ENCODE peak calls at places on chromosomes 7 and 10, in ten cellular contexts. One of them, this sample, is unnamed.

GRCh38 chr10:119191881-119192280 is 13.3 kb upstream of the PRDX3 start:
- DNase-seq in activated CD8-positive, alpha-beta memory T cell treated with anti-CD3 and anti-CD28 coated beads for 4 hours: no peak
- DNase-seq in iPS-NIHi11: no peak
- DNase-seq in activated naive CD4-positive, alpha-beta T cell: no peak
- DNase-seq in colonic mucosa: no peak
- DNase-seq in stimulated activated CD4-positive, alpha-beta T cell treated with anti-CD3 and anti-CD28 coated beads, Interleukin-1b, Interleukin-23, amount 100 ng/mL, for 24 hours: no peak
- DNase-seq in non-pigmented ciliary epithelial cell: no peak
- DNase-seq in lung microvascular endothelial cell: no peak
- DNase-seq in C1 segment of cervical spinal cord: no peak
- DNase-seq in mesenchymal stem cell: no peak
- DNase-seq in this sample: no peak

GRCh38 chr7:88401009-88401623 is 94.4 kb upstream of the STEAP4 start:
- DNase-seq in colonic mucosa: no peak
- DNase-seq in mesenchymal stem cell: no peak
- DNase-seq in stimulated activated CD4-positive, alpha-beta T cell treated with anti-CD3 and anti-CD28 coated beads, Interleukin-1b, Interleukin-23, amount 100 ng/mL, for 24 hours: no peak
- DNase-seq in activated naive CD4-positive, alpha-beta T cell: no peak
- DNase-seq in iPS-NIHi11: peak; percentile 33
- DNase-seq in activated CD8-positive, alpha-beta memory T cell treated with anti-CD3 and anti-CD28 coated beads for 4 hours: no peak
- DNase-seq in C1 segment of cervical spinal cord: no peak
- DNase-seq in non-pigmented ciliary epithelial cell: no peak
- DNase-seq in lung microvascular endothelial cell: peak; percentile 15
- DNase-seq in this sample: no peak

GRCh38 chr10:31381766-31382316 is 62.8 kb downstream of the ZEB1 start:
- DNase-seq in iPS-NIHi11: no peak
- DNase-seq in lung microvascular endothelial cell: peak; percentile 55
- DNase-seq in activated CD8-positive, alpha-beta memory T cell treated with anti-CD3 and anti-CD28 coated beads for 4 hours: no peak
- DNase-seq in mesenchymal stem cell: peak; percentile 57
- DNase-seq in activated naive CD4-positive, alpha-beta T cell: no peak
- DNase-seq in stimulated activated CD4-positive, alpha-beta T cell treated with anti-CD3 and anti-CD28 coated beads, Interleukin-1b, Interleukin-23, amount 100 ng/mL, for 24 hours: no peak
- DNase-seq in C1 segment of cervical spinal cord: no peak
- DNase-seq in colonic mucosa: no peak
- DNase-seq in non-pigmented ciliary epithelial cell: no peak
- DNase-seq in this sample: peak; percentile 16

GRCh38 chr10:77867124-77867715 is 59.3 kb downstream of the DLG5 start:
- DNase-seq in stimulated activated CD4-positive, alpha-beta T cell treated with anti-CD3 and anti-CD28 coated beads, Interleukin-1b, Interleukin-23, amount 100 ng/mL, for 24 hours: no peak
- DNase-seq in colonic mucosa: no peak
- DNase-seq in non-pigmented ciliary epithelial cell: no peak
- DNase-seq in C1 segment of cervical spinal cord: no peak
- DNase-seq in lung microvascular endothelial cell: no peak
- DNase-seq in iPS-NIHi11: no peak
- DNase-seq in activated naive CD4-positive, alpha-beta T cell: no peak
- DNase-seq in activated CD8-positive, alpha-beta memory T cell treated with anti-CD3 and anti-CD28 coated beads for 4 hours: no peak
- DNase-seq in mesenchymal stem cell: no peak
- DNase-seq in this sample: no peak

GRCh38 chr7:85004402-85004801 is 182.5 kb downstream of the SEMA3D start:
- DNase-seq in stimulated activated CD4-positive, alpha-beta T cell treated with anti-CD3 and anti-CD28 coated beads, Interleukin-1b, Interleukin-23, amount 100 ng/mL, for 24 hours: no peak
- DNase-seq in iPS-NIHi11: no peak
- DNase-seq in mesenchymal stem cell: peak; percentile 20
- DNase-seq in activated naive CD4-positive, alpha-beta T cell: no peak
- DNase-seq in activated CD8-positive, alpha-beta memory T cell treated with anti-CD3 and anti-CD28 coated beads for 4 hours: no peak
- DNase-seq in C1 segment of cervical spinal cord: no peak
- DNase-seq in colonic mucosa: no peak
- DNase-seq in non-pigmented ciliary epithelial cell: no peak
- DNase-seq in lung microvascular endothelial cell: no peak
- DNase-seq in this sample: peak; percentile 48

GRCh38 chr10:89646833-89647570 is 2.0 kb upstream of the PANK1 start:
- DNase-seq in C1 segment of cervical spinal cord: no peak
- DNase-seq in colonic mucosa: no peak
- DNase-seq in non-pigmented ciliary epithelial cell: no peak
- DNase-seq in mesenchymal stem cell: no peak
- DNase-seq in stimulated activated CD4-positive, alpha-beta T cell treated with anti-CD3 and anti-CD28 coated beads, Interleukin-1b, Interleukin-23, amount 100 ng/mL, for 24 hours: no peak
- DNase-seq in iPS-NIHi11: no peak
- DNase-seq in lung microvascular endothelial cell: no peak
- DNase-seq in activated CD8-positive, alpha-beta memory T cell treated with anti-CD3 and anti-CD28 coated beads for 4 hours: no peak
- DNase-seq in activated naive CD4-positive, alpha-beta T cell: no peak
- DNase-seq in this sample: peak; percentile 71

GRCh38 chr10:49486009-49486408 is 52.9 kb downstream of the ERCC6 start:
- DNase-seq in iPS-NIHi11: no peak
- DNase-seq in activated CD8-positive, alpha-beta memory T cell treated with anti-CD3 and anti-CD28 coated beads for 4 hours: no peak
- DNase-seq in activated naive CD4-positive, alpha-beta T cell: no peak
- DNase-seq in C1 segment of cervical spinal cord: no peak
- DNase-seq in stimulated activated CD4-positive, alpha-beta T cell treated with anti-CD3 and anti-CD28 coated beads, Interleukin-1b, Interleukin-23, amount 100 ng/mL, for 24 hours: no peak
- DNase-seq in colonic mucosa: no peak
- DNase-seq in lung microvascular endothelial cell: no peak
- DNase-seq in mesenchymal stem cell: no peak
- DNase-seq in non-pigmented ciliary epithelial cell: no peak
- DNase-seq in this sample: no peak

GRCh38 chr7:105600720-105601550 is 19.6 kb upstream of the EFCAB10 start:
- DNase-seq in activated naive CD4-positive, alpha-beta T cell: no peak
- DNase-seq in activated CD8-positive, alpha-beta memory T cell treated with anti-CD3 and anti-CD28 coated beads for 4 hours: no peak
- DNase-seq in lung microvascular endothelial cell: no peak
- DNase-seq in C1 segment of cervical spinal cord: no peak
- DNase-seq in mesenchymal stem cell: no peak
- DNase-seq in colonic mucosa: no peak
- DNase-seq in stimulated activated CD4-positive, alpha-beta T cell treated with anti-CD3 and anti-CD28 coated beads, Interleukin-1b, Interleukin-23, amount 100 ng/mL, for 24 hours: no peak
- DNase-seq in iPS-NIHi11: no peak
- DNase-seq in non-pigmented ciliary epithelial cell: no peak
- DNase-seq in this sample: no peak

GRCh38 chr7:375491-375821 is 85.5 kb downstream of the FOXL3 start:
- DNase-seq in lung microvascular endothelial cell: no peak
- DNase-seq in C1 segment of cervical spinal cord: no peak
- DNase-seq in mesenchymal stem cell: no peak
- DNase-seq in colonic mucosa: peak; percentile 17
- DNase-seq in activated naive CD4-positive, alpha-beta T cell: no peak
- DNase-seq in iPS-NIHi11: peak; percentile 6
- DNase-seq in non-pigmented ciliary epithelial cell: no peak
- DNase-seq in stimulated activated CD4-positive, alpha-beta T cell treated with anti-CD3 and anti-CD28 coated beads, Interleukin-1b, Interleukin-23, amount 100 ng/mL, for 24 hours: no peak
- DNase-seq in activated CD8-positive, alpha-beta memory T cell treated with anti-CD3 and anti-CD28 coated beads for 4 hours: no peak
- DNase-seq in this sample: no peak

GRCh38 chr10:8297107-8297506 is 242.6 kb downstream of the GATA3 start:
- DNase-seq in activated CD8-positive, alpha-beta memory T cell treated with anti-CD3 and anti-CD28 coated beads for 4 hours: no peak
- DNase-seq in stimulated activated CD4-positive, alpha-beta T cell treated with anti-CD3 and anti-CD28 coated beads, Interleukin-1b, Interleukin-23, amount 100 ng/mL, for 24 hours: no peak
- DNase-seq in iPS-NIHi11: no peak
- DNase-seq in colonic mucosa: no peak
- DNase-seq in C1 segment of cervical spinal cord: no peak
- DNase-seq in lung microvascular endothelial cell: no peak
- DNase-seq in non-pigmented ciliary epithelial cell: no peak
- DNase-seq in mesenchymal stem cell: no peak
- DNase-seq in activated naive CD4-positive, alpha-beta T cell: no peak
- DNase-seq in this sample: no peak

GRCh38 chr10:98251399-98251798 is 16.6 kb downstream of the LOXL4 start:
- DNase-seq in activated naive CD4-positive, alpha-beta T cell: no peak
- DNase-seq in iPS-NIHi11: no peak
- DNase-seq in lung microvascular endothelial cell: no peak
- DNase-seq in stimulated activated CD4-positive, alpha-beta T cell treated with anti-CD3 and anti-CD28 coated beads, Interleukin-1b, Interleukin-23, amount 100 ng/mL, for 24 hours: no peak
- DNase-seq in mesenchymal stem cell: no peak
- DNase-seq in non-pigmented ciliary epithelial cell: no peak
- DNase-seq in activated CD8-positive, alpha-beta memory T cell treated with anti-CD3 and anti-CD28 coated beads for 4 hours: no peak
- DNase-seq in C1 segment of cervical spinal cord: no peak
- DNase-seq in colonic mucosa: no peak
- DNase-seq in this sample: no peak

GRCh38 chr7:78052112-78052511 is 253.5 kb downstream of the PHTF2 start:
- DNase-seq in colonic mucosa: no peak
- DNase-seq in stimulated activated CD4-positive, alpha-beta T cell treated with anti-CD3 and anti-CD28 coated beads, Interleukin-1b, Interleukin-23, amount 100 ng/mL, for 24 hours: no peak
- DNase-seq in mesenchymal stem cell: no peak
- DNase-seq in activated naive CD4-positive, alpha-beta T cell: no peak
- DNase-seq in lung microvascular endothelial cell: no peak
- DNase-seq in activated CD8-positive, alpha-beta memory T cell treated with anti-CD3 and anti-CD28 coated beads for 4 hours: no peak
- DNase-seq in non-pigmented ciliary epithelial cell: no peak
- DNase-seq in C1 segment of cervical spinal cord: no peak
- DNase-seq in iPS-NIHi11: peak; percentile 78
- DNase-seq in this sample: no peak

GRCh38 chr7:136870799-136871487 is 2.5 kb downstream of the CHRM2 start:
- DNase-seq in stimulated activated CD4-positive, alpha-beta T cell treated with anti-CD3 and anti-CD28 coated beads, Interleukin-1b, Interleukin-23, amount 100 ng/mL, for 24 hours: no peak
- DNase-seq in non-pigmented ciliary epithelial cell: no peak
- DNase-seq in lung microvascular endothelial cell: no peak
- DNase-seq in activated CD8-positive, alpha-beta memory T cell treated with anti-CD3 and anti-CD28 coated beads for 4 hours: no peak
- DNase-seq in activated naive CD4-positive, alpha-beta T cell: no peak
- DNase-seq in colonic mucosa: no peak
- DNase-seq in C1 segment of cervical spinal cord: no peak
- DNase-seq in iPS-NIHi11: peak; percentile 23
- DNase-seq in mesenchymal stem cell: peak; percentile 54
- DNase-seq in this sample: no peak

GRCh38 chr7:1431644-1432380 is 27.5 kb downstream of the MICALL2 start:
- DNase-seq in non-pigmented ciliary epithelial cell: no peak
- DNase-seq in iPS-NIHi11: no peak
- DNase-seq in C1 segment of cervical spinal cord: no peak
- DNase-seq in colonic mucosa: no peak
- DNase-seq in stimulated activated CD4-positive, alpha-beta T cell treated with anti-CD3 and anti-CD28 coated beads, Interleukin-1b, Interleukin-23, amount 100 ng/mL, for 24 hours: no peak
- DNase-seq in activated CD8-positive, alpha-beta memory T cell treated with anti-CD3 and anti-CD28 coated beads for 4 hours: no peak
- DNase-seq in activated naive CD4-positive, alpha-beta T cell: no peak
- DNase-seq in lung microvascular endothelial cell: no peak
- DNase-seq in mesenchymal stem cell: no peak
- DNase-seq in this sample: no peak

GRCh38 chr7:55250313-55250712 is 114.8 kb upstream of the LANCL2 start:
- DNase-seq in stimulated activated CD4-positive, alpha-beta T cell treated with anti-CD3 and anti-CD28 coated beads, Interleukin-1b, Interleukin-23, amount 100 ng/mL, for 24 hours: no peak
- DNase-seq in lung microvascular endothelial cell: peak; percentile 47
- DNase-seq in mesenchymal stem cell: peak; percentile 32
- DNase-seq in C1 segment of cervical spinal cord: no peak
- DNase-seq in non-pigmented ciliary epithelial cell: no peak
- DNase-seq in activated naive CD4-positive, alpha-beta T cell: no peak
- DNase-seq in colonic mucosa: peak; percentile 56
- DNase-seq in activated CD8-positive, alpha-beta memory T cell treated with anti-CD3 and anti-CD28 coated beads for 4 hours: no peak
- DNase-seq in iPS-NIHi11: peak; percentile 53
- DNase-seq in this sample: peak; percentile 15

GRCh38 chr10:74748632-74749031 is 77.8 kb upstream of the KAT6B start:
- DNase-seq in colonic mucosa: no peak
- DNase-seq in lung microvascular endothelial cell: no peak
- DNase-seq in C1 segment of cervical spinal cord: no peak
- DNase-seq in stimulated activated CD4-positive, alpha-beta T cell treated with anti-CD3 and anti-CD28 coated beads, Interleukin-1b, Interleukin-23, amount 100 ng/mL, for 24 hours: no peak
- DNase-seq in activated CD8-positive, alpha-beta memory T cell treated with anti-CD3 and anti-CD28 coated beads for 4 hours: no peak
- DNase-seq in iPS-NIHi11: no peak
- DNase-seq in non-pigmented ciliary epithelial cell: no peak
- DNase-seq in mesenchymal stem cell: no peak
- DNase-seq in activated naive CD4-positive, alpha-beta T cell: no peak
- DNase-seq in this sample: no peak

GRCh38 chr10:90193240-90193985 is 492.0 kb downstream of the KIF20B start:
- DNase-seq in activated naive CD4-positive, alpha-beta T cell: no peak
- DNase-seq in iPS-NIHi11: no peak
- DNase-seq in activated CD8-positive, alpha-beta memory T cell treated with anti-CD3 and anti-CD28 coated beads for 4 hours: no peak
- DNase-seq in non-pigmented ciliary epithelial cell: peak; percentile 75
- DNase-seq in lung microvascular endothelial cell: no peak
- DNase-seq in stimulated activated CD4-positive, alpha-beta T cell treated with anti-CD3 and anti-CD28 coated beads, Interleukin-1b, Interleukin-23, amount 100 ng/mL, for 24 hours: no peak
- DNase-seq in C1 segment of cervical spinal cord: no peak
- DNase-seq in colonic mucosa: no peak
- DNase-seq in mesenchymal stem cell: peak; percentile 69
- DNase-seq in this sample: peak; percentile 96

GRCh38 chr10:67943917-67944316 is 59.5 kb downstream of the SIRT1 start:
- DNase-seq in stimulated activated CD4-positive, alpha-beta T cell treated with anti-CD3 and anti-CD28 coated beads, Interleukin-1b, Interleukin-23, amount 100 ng/mL, for 24 hours: no peak
- DNase-seq in colonic mucosa: no peak
- DNase-seq in lung microvascular endothelial cell: no peak
- DNase-seq in activated CD8-positive, alpha-beta memory T cell treated with anti-CD3 and anti-CD28 coated beads for 4 hours: no peak
- DNase-seq in iPS-NIHi11: no peak
- DNase-seq in C1 segment of cervical spinal cord: no peak
- DNase-seq in non-pigmented ciliary epithelial cell: no peak
- DNase-seq in mesenchymal stem cell: no peak
- DNase-seq in activated naive CD4-positive, alpha-beta T cell: no peak
- DNase-seq in this sample: no peak

GRCh38 chr10:62732841-62733653 is 71.5 kb upstream of the ADO start:
- DNase-seq in C1 segment of cervical spinal cord: no peak
- DNase-seq in lung microvascular endothelial cell: peak; percentile 17
- DNase-seq in colonic mucosa: no peak
- DNase-seq in activated CD8-positive, alpha-beta memory T cell treated with anti-CD3 and anti-CD28 coated beads for 4 hours: peak; percentile 52
- DNase-seq in mesenchymal stem cell: peak; percentile 78
- DNase-seq in stimulated activated CD4-positive, alpha-beta T cell treated with anti-CD3 and anti-CD28 coated beads, Interleukin-1b, Interleukin-23, amount 100 ng/mL, for 24 hours: peak; percentile 24
- DNase-seq in iPS-NIHi11: no peak
- DNase-seq in non-pigmented ciliary epithelial cell: peak; percentile 40
- DNase-seq in activated naive CD4-positive, alpha-beta T cell: no peak
- DNase-seq in this sample: peak; percentile 29

GRCh38 chr7:50826371-50827172 is 43.9 kb upstream of the GRB10 start:
- DNase-seq in iPS-NIHi11: no peak
- DNase-seq in mesenchymal stem cell: peak; percentile 88
- DNase-seq in activated naive CD4-positive, alpha-beta T cell: no peak
- DNase-seq in colonic mucosa: peak; percentile 3
- DNase-seq in C1 segment of cervical spinal cord: no peak
- DNase-seq in activated CD8-positive, alpha-beta memory T cell treated with anti-CD3 and anti-CD28 coated beads for 4 hours: no peak
- DNase-seq in stimulated activated CD4-positive, alpha-beta T cell treated with anti-CD3 and anti-CD28 coated beads, Interleukin-1b, Interleukin-23, amount 100 ng/mL, for 24 hours: no peak
- DNase-seq in non-pigmented ciliary epithelial cell: peak; percentile 72
- DNase-seq in lung microvascular endothelial cell: peak; percentile 98
- DNase-seq in this sample: peak; percentile 49

GRCh38 chr7:54153462-54153861 is 388.7 kb upstream of the VSTM2A start:
- DNase-seq in stimulated activated CD4-positive, alpha-beta T cell treated with anti-CD3 and anti-CD28 coated beads, Interleukin-1b, Interleukin-23, amount 100 ng/mL, for 24 hours: no peak
- DNase-seq in mesenchymal stem cell: no peak
- DNase-seq in colonic mucosa: no peak
- DNase-seq in non-pigmented ciliary epithelial cell: no peak
- DNase-seq in iPS-NIHi11: no peak
- DNase-seq in C1 segment of cervical spinal cord: no peak
- DNase-seq in activated CD8-positive, alpha-beta memory T cell treated with anti-CD3 and anti-CD28 coated beads for 4 hours: no peak
- DNase-seq in lung microvascular endothelial cell: no peak
- DNase-seq in activated naive CD4-positive, alpha-beta T cell: no peak
- DNase-seq in this sample: no peak

GRCh38 chr7:20506175-20506574 is 109.3 kb upstream of the ABCB5 start:
- DNase-seq in lung microvascular endothelial cell: no peak
- DNase-seq in iPS-NIHi11: no peak
- DNase-seq in activated CD8-positive, alpha-beta memory T cell treated with anti-CD3 and anti-CD28 coated beads for 4 hours: no peak
- DNase-seq in non-pigmented ciliary epithelial cell: no peak
- DNase-seq in activated naive CD4-positive, alpha-beta T cell: no peak
- DNase-seq in C1 segment of cervical spinal cord: no peak
- DNase-seq in colonic mucosa: no peak
- DNase-seq in mesenchymal stem cell: no peak
- DNase-seq in stimulated activated CD4-positive, alpha-beta T cell treated with anti-CD3 and anti-CD28 coated beads, Interleukin-1b, Interleukin-23, amount 100 ng/mL, for 24 hours: no peak
- DNase-seq in this sample: no peak

GRCh38 chr10:33258951-33259350 is 75.5 kb downstream of the NRP1 start:
- DNase-seq in activated CD8-positive, alpha-beta memory T cell treated with anti-CD3 and anti-CD28 coated beads for 4 hours: no peak
- DNase-seq in C1 segment of cervical spinal cord: no peak
- DNase-seq in iPS-NIHi11: no peak
- DNase-seq in colonic mucosa: no peak
- DNase-seq in activated naive CD4-positive, alpha-beta T cell: no peak
- DNase-seq in mesenchymal stem cell: peak; percentile 75
- DNase-seq in stimulated activated CD4-positive, alpha-beta T cell treated with anti-CD3 and anti-CD28 coated beads, Interleukin-1b, Interleukin-23, amount 100 ng/mL, for 24 hours: no peak
- DNase-seq in non-pigmented ciliary epithelial cell: no peak
- DNase-seq in lung microvascular endothelial cell: no peak
- DNase-seq in this sample: peak; percentile 83

GRCh38 chr7:151725844-151726770 is 150.8 kb downstream of the PRKAG2 start:
- DNase-seq in lung microvascular endothelial cell: no peak
- DNase-seq in non-pigmented ciliary epithelial cell: no peak
- DNase-seq in colonic mucosa: no peak
- DNase-seq in activated naive CD4-positive, alpha-beta T cell: no peak
- DNase-seq in stimulated activated CD4-positive, alpha-beta T cell treated with anti-CD3 and anti-CD28 coated beads, Interleukin-1b, Interleukin-23, amount 100 ng/mL, for 24 hours: no peak
- DNase-seq in C1 segment of cervical spinal cord: no peak
- DNase-seq in activated CD8-positive, alpha-beta memory T cell treated with anti-CD3 and anti-CD28 coated beads for 4 hours: no peak
- DNase-seq in iPS-NIHi11: no peak
- DNase-seq in mesenchymal stem cell: peak; percentile 61
- DNase-seq in this sample: no peak

GRCh38 chr7:101828308-101829020 is 11.0 kb downstream of the CUX1 start:
- DNase-seq in mesenchymal stem cell: no peak
- DNase-seq in lung microvascular endothelial cell: no peak
- DNase-seq in activated naive CD4-positive, alpha-beta T cell: no peak
- DNase-seq in colonic mucosa: no peak
- DNase-seq in activated CD8-positive, alpha-beta memory T cell treated with anti-CD3 and anti-CD28 coated beads for 4 hours: no peak
- DNase-seq in stimulated activated CD4-positive, alpha-beta T cell treated with anti-CD3 and anti-CD28 coated beads, Interleukin-1b, Interleukin-23, amount 100 ng/mL, for 24 hours: no peak
- DNase-seq in non-pigmented ciliary epithelial cell: no peak
- DNase-seq in C1 segment of cervical spinal cord: no peak
- DNase-seq in iPS-NIHi11: no peak
- DNase-seq in this sample: no peak

GRCh38 chr10:4775808-4776207 is 50.2 kb upstream of the AKR1E2 start:
- DNase-seq in mesenchymal stem cell: peak; percentile 84
- DNase-seq in lung microvascular endothelial cell: no peak
- DNase-seq in activated CD8-positive, alpha-beta memory T cell treated with anti-CD3 and anti-CD28 coated beads for 4 hours: no peak
- DNase-seq in activated naive CD4-positive, alpha-beta T cell: no peak
- DNase-seq in iPS-NIHi11: no peak
- DNase-seq in colonic mucosa: no peak
- DNase-seq in stimulated activated CD4-positive, alpha-beta T cell treated with anti-CD3 and anti-CD28 coated beads, Interleukin-1b, Interleukin-23, amount 100 ng/mL, for 24 hours: no peak
- DNase-seq in C1 segment of cervical spinal cord: no peak
- DNase-seq in non-pigmented ciliary epithelial cell: no peak
- DNase-seq in this sample: peak; percentile 67

GRCh38 chr7:28052933-28053332 is 127.7 kb downstream of the JAZF1 start:
- DNase-seq in activated CD8-positive, alpha-beta memory T cell treated with anti-CD3 and anti-CD28 coated beads for 4 hours: no peak
- DNase-seq in colonic mucosa: no peak
- DNase-seq in iPS-NIHi11: no peak
- DNase-seq in C1 segment of cervical spinal cord: no peak
- DNase-seq in activated naive CD4-positive, alpha-beta T cell: no peak
- DNase-seq in lung microvascular endothelial cell: peak; percentile 87
- DNase-seq in mesenchymal stem cell: peak; percentile 91
- DNase-seq in stimulated activated CD4-positive, alpha-beta T cell treated with anti-CD3 and anti-CD28 coated beads, Interleukin-1b, Interleukin-23, amount 100 ng/mL, for 24 hours: no peak
- DNase-seq in non-pigmented ciliary epithelial cell: peak; percentile 54
- DNase-seq in this sample: peak; percentile 83

GRCh38 chr7:50957855-50958254 is 175.2 kb upstream of the GRB10 start:
- DNase-seq in C1 segment of cervical spinal cord: no peak
- DNase-seq in iPS-NIHi11: no peak
- DNase-seq in mesenchymal stem cell: no peak
- DNase-seq in activated CD8-positive, alpha-beta memory T cell treated with anti-CD3 and anti-CD28 coated beads for 4 hours: no peak
- DNase-seq in activated naive CD4-positive, alpha-beta T cell: no peak
- DNase-seq in non-pigmented ciliary epithelial cell: no peak
- DNase-seq in lung microvascular endothelial cell: no peak
- DNase-seq in stimulated activated CD4-positive, alpha-beta T cell treated with anti-CD3 and anti-CD28 coated beads, Interleukin-1b, Interleukin-23, amount 100 ng/mL, for 24 hours: no peak
- DNase-seq in colonic mucosa: peak; percentile 36
- DNase-seq in this sample: no peak

This sample was measured in fibroblast of villous mesenchyme.